ENCODE peak calls at places on chromosomes 1 and 21, in eight cellular contexts. One of them, this sample, is unnamed.

GRCh38 chr1:193408782-193409293 is 222.4 kb upstream of the B3GALT2 start:
- DNase-seq in Daoy: peak; percentile 70
- DNase-seq in T-helper 2 cell: no peak
- DNase-seq in NCI-H1092 treated with DMSO at 0.1 percent for 48 hours: no peak
- DNase-seq in non-pigmented ciliary epithelial cell: peak; percentile 87
- DNase-seq in fibroblast of mammary gland: peak; percentile 37
- DNase-seq in fibroblast of pulmonary artery: peak; percentile 98
- DNase-seq in right atrium auricular region: peak; percentile 92
- DNase-seq in this sample: peak; percentile 37

GRCh38 chr1:113002297-113002696 is 46.3 kb upstream of the SLC16A1 start:
- DNase-seq in Daoy: no peak
- DNase-seq in T-helper 2 cell: no peak
- DNase-seq in NCI-H1092 treated with DMSO at 0.1 percent for 48 hours: no peak
- DNase-seq in non-pigmented ciliary epithelial cell: no peak
- DNase-seq in fibroblast of mammary gland: no peak
- DNase-seq in fibroblast of pulmonary artery: no peak
- DNase-seq in right atrium auricular region: no peak
- DNase-seq in this sample: no peak

GRCh38 chr21:42520628-42521253 is 7.1 kb downstream of the SLC37A1 start:
- DNase-seq in Daoy: peak; percentile 24
- DNase-seq in T-helper 2 cell: no peak
- DNase-seq in NCI-H1092 treated with DMSO at 0.1 percent for 48 hours: no peak
- DNase-seq in non-pigmented ciliary epithelial cell: no peak
- DNase-seq in fibroblast of mammary gland: no peak
- DNase-seq in fibroblast of pulmonary artery: peak; percentile 21
- DNase-seq in right atrium auricular region: no peak
- DNase-seq in this sample: no peak

GRCh38 chr1:20143318-20143717 is 4.2 kb downstream of the PLA2G2F start:
- DNase-seq in Daoy: no peak
- DNase-seq in T-helper 2 cell: no peak
- DNase-seq in NCI-H1092 treated with DMSO at 0.1 percent for 48 hours: no peak
- DNase-seq in non-pigmented ciliary epithelial cell: no peak
- DNase-seq in fibroblast of mammary gland: no peak
- DNase-seq in fibroblast of pulmonary artery: no peak
- DNase-seq in right atrium auricular region: no peak
- DNase-seq in this sample: no peak

GRCh38 chr1:31443673-31444072 is 30.7 kb downstream of the SERINC2 start:
- DNase-seq in Daoy: no peak
- DNase-seq in T-helper 2 cell: no peak
- DNase-seq in NCI-H1092 treated with DMSO at 0.1 percent for 48 hours: no peak
- DNase-seq in non-pigmented ciliary epithelial cell: no peak
- DNase-seq in fibroblast of mammary gland: no peak
- DNase-seq in fibroblast of pulmonary artery: no peak
- DNase-seq in right atrium auricular region: no peak
- DNase-seq in this sample: no peak

GRCh38 chr1:202951437-202951836 is 6.7 kb downstream of the ADIPOR1 start:
- DNase-seq in Daoy: no peak
- DNase-seq in T-helper 2 cell: no peak
- DNase-seq in NCI-H1092 treated with DMSO at 0.1 percent for 48 hours: no peak
- DNase-seq in non-pigmented ciliary epithelial cell: no peak
- DNase-seq in fibroblast of mammary gland: no peak
- DNase-seq in fibroblast of pulmonary artery: no peak
- DNase-seq in right atrium auricular region: no peak
- DNase-seq in this sample: no peak

GRCh38 chr1:223331301-223331700 is 32.7 kb downstream of the SUSD4 start:
- DNase-seq in Daoy: no peak
- DNase-seq in T-helper 2 cell: peak; percentile 29
- DNase-seq in NCI-H1092 treated with DMSO at 0.1 percent for 48 hours: no peak
- DNase-seq in non-pigmented ciliary epithelial cell: no peak
- DNase-seq in fibroblast of mammary gland: no peak
- DNase-seq in fibroblast of pulmonary artery: no peak
- DNase-seq in right atrium auricular region: no peak
- DNase-seq in this sample: no peak

GRCh38 chr1:101165944-101166343 is 70.9 kb upstream of the S1PR1 start:
- DNase-seq in Daoy: no peak
- DNase-seq in T-helper 2 cell: no peak
- DNase-seq in NCI-H1092 treated with DMSO at 0.1 percent for 48 hours: no peak
- DNase-seq in non-pigmented ciliary epithelial cell: no peak
- DNase-seq in fibroblast of mammary gland: no peak
- DNase-seq in fibroblast of pulmonary artery: no peak
- DNase-seq in right atrium auricular region: no peak
- DNase-seq in this sample: no peak

This sample was measured in H4.